ENCODE peak calls at places on chromosomes 5 and 9, in nine cellular contexts. N, L, U, Y, G, K, D, C and A are unnamed samples.

GRCh38 chr5:23013395-23013994 is 160.4 kb upstream of the CDH12 start:
- DNase-seq in N (no peak), L (no peak), U (no peak), Y (no peak), G (no peak), K (no peak), D (no peak), C (no peak), A (no peak)

GRCh38 chr5:62197697-62198096 is 108.3 kb upstream of the KIF2A start:
- DNase-seq in N (no peak), L (no peak), U (no peak), Y (no peak), G (no peak), K (no peak), D (no peak), C (no peak), A (no peak)

GRCh38 chr5:122972877-122973276 is 63.6 kb downstream of the PPIC start:
- DNase-seq in N (no peak), L (peak; percentile 73), U (no peak), Y (no peak), G (no peak), K (peak; percentile 47), D (no peak), C (peak; percentile 75), A (no peak)

GRCh38 chr5:58890265-58890664 is 307.4 kb downstream of the RAB3C start:
- DNase-seq in N (no peak), L (no peak), U (no peak), Y (no peak), G (no peak), K (no peak), D (no peak), C (no peak), A (no peak)

GRCh38 chr9:16485155-16485554 is 385.3 kb downstream of the BNC2 start:
- DNase-seq in N (no peak), L (peak; percentile 10), U (no peak), Y (no peak), G (no peak), K (peak; percentile 85), D (no peak), C (peak; percentile 26), A (no peak)

GRCh38 chr9:69744688-69745380 is 15.0 kb downstream of the PTAR1 start:
- DNase-seq in N (no peak), L (peak; percentile 60), U (no peak), Y (no peak), G (no peak), K (peak; percentile 57), D (no peak), C (peak; percentile 54), A (no peak)

GRCh38 chr9:118586978-118587377 is 782.3 kb downstream of the BRINP1 start:
- DNase-seq in N (no peak), L (no peak), U (no peak), Y (no peak), G (no peak), K (no peak), D (no peak), C (no peak), A (no peak)

GRCh38 chr5:37695651-37696050 is 144.2 kb downstream of the GDNF start:
- DNase-seq in N (no peak), L (no peak), U (no peak), Y (no peak), G (no peak), K (no peak), D (no peak), C (no peak), A (no peak)

GRCh38 chr9:77449177-77450092 is 198.7 kb downstream of the GNA14 start:
- DNase-seq in N (no peak), L (peak; percentile 65), U (no peak), Y (no peak), G (no peak), K (peak; percentile 99), D (no peak), C (peak; percentile 84), A (no peak)

GRCh38 chr9:27195191-27195590 is 86.2 kb downstream of the TEK start:
- DNase-seq in N (no peak), L (peak; percentile 12), U (no peak), Y (no peak), G (no peak), K (no peak), D (no peak), C (peak; percentile 51), A (no peak)

GRCh38 chr9:112020680-112021596 is 124.3 kb downstream of the UGCG start:
- DNase-seq in N (no peak), L (peak; percentile 89), U (no peak), Y (no peak), G (no peak), K (peak; percentile 79), D (no peak), C (peak; percentile 83), A (peak; percentile 10)

GRCh38 chr5:154779105-154779504 is 23.9 kb downstream of the LARP1 start:
- DNase-seq in N (no peak), L (peak; percentile 95), U (no peak), Y (no peak), G (no peak), K (peak; percentile 91), D (no peak), C (peak; percentile 93), A (no peak)

GRCh38 chr9:104780796-104781395 is 17.0 kb downstream of the NIPSNAP3B start:
- DNase-seq in N (no peak), L (peak; percentile 74), U (no peak), Y (no peak), G (no peak), K (peak; percentile 12), D (no peak), C (peak; percentile 32), A (no peak)

GRCh38 chr5:132059043-132059695 is 1.3 kb upstream of the IL3 start:
- DNase-seq in N (peak; percentile 28), L (no peak), U (peak; percentile 18), Y (peak; percentile 8), G (no peak), K (no peak), D (no peak), C (no peak), A (no peak)

GRCh38 chr5:160835818-160836528 is 16.0 kb downstream of the ATP10B start:
- DNase-seq in N (no peak), L (no peak), U (no peak), Y (no peak), G (no peak), K (no peak), D (no peak), C (no peak), A (no peak)

GRCh38 chr9:129712595-129713524 is 40.0 kb downstream of the PTGES start:
- DNase-seq in N (no peak), L (peak; percentile 95), U (peak; percentile 26), Y (no peak), G (no peak), K (peak; percentile 79), D (no peak), C (peak; percentile 87), A (peak; percentile 52)

GRCh38 chr5:51378778-51379652 is 4.2 kb upstream of the ISL1 start:
- DNase-seq in N (no peak), L (peak; percentile 18), U (peak; percentile 63), Y (no peak), G (no peak), K (peak; percentile 23), D (no peak), C (no peak), A (peak; percentile 79)

GRCh38 chr9:136525207-136525606 is 20.6 kb downstream of the NOTCH1 start:
- DNase-seq in N (no peak), L (no peak), U (no peak), Y (no peak), G (no peak), K (no peak), D (no peak), C (no peak), A (no peak)

GRCh38 chr5:61678966-61679365 is 346.9 kb downstream of the ZSWIM6 start:
- DNase-seq in N (no peak), L (no peak), U (peak; percentile 71), Y (peak; percentile 46), G (no peak), K (no peak), D (no peak), C (no peak), A (peak; percentile 80)

GRCh38 chr9:137064027-137064879 is 6.1 kb downstream of the SAPCD2 start:
- DNase-seq in N (peak; percentile 87), L (peak; percentile 58), U (peak; percentile 84), Y (peak; percentile 75), G (no peak), K (no peak), D (no peak), C (no peak), A (peak; percentile 93)

GRCh38 chr9:35914307-35914807 is 5.1 kb downstream of the SPAAR start:
- DNase-seq in N (peak; percentile 87), L (peak; percentile 61), U (peak; percentile 72), Y (peak; percentile 75), G (no peak), K (peak; percentile 34), D (no peak), C (peak; percentile 47), A (peak; percentile 77)
- H3K4me1 ChIP-seq in N (peaks cover 33% of the 10 kb centered on the region), L (peaks cover 4% of the 10 kb centered on the region), U (peaks cover 2% of the 10 kb centered on the region), Y (peaks cover 69% of the 10 kb centered on the region), G (peaks cover 25% of the 10 kb centered on the region), K (peaks cover 4% of the 10 kb centered on the region), D (peaks cover 18% of the 10 kb centered on the region), C (peaks cover 6% of the 10 kb centered on the region), A (peaks cover 3% of the 10 kb centered on the region)

DNA sequence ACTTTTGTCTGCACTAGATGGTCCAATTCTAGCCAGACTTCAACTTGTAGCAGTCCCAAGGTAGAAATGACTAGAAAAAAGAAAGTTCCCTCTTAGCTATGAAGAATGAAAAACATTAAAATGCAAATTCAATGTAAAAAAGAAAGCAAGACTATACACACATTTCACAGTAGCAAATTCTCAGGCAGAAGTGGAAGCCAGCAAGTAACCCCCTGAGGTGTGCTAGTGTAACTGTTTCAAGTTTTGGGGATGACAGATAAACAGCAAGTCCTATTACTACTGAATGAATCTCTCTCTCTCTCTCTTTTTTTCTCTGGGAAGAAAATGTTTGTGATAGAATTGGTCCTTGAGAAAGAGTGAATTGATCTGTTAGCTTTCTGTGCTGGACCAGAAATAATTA is 185.6 kb downstream of the EFNA5 start:
- DNase-seq in N (no peak), L (no peak), U (no peak), Y (no peak), G (no peak), K (no peak), D (no peak), C (no peak), A (no peak)
- H3K4me1 ChIP-seq in N (peaks cover 5% of the 10 kb centered on the region), L (no peaks in the 10 kb centered on the region), U (no peaks in the 10 kb centered on the region), Y (peaks cover 5% of the 10 kb centered on the region), G (peaks cover 20% of the 10 kb centered on the region), K (no peaks in the 10 kb centered on the region), D (peaks cover 13% of the 10 kb centered on the region), C (peaks cover 3% of the 10 kb centered on the region), A (peaks cover 3% of the 10 kb centered on the region)

DNA sequence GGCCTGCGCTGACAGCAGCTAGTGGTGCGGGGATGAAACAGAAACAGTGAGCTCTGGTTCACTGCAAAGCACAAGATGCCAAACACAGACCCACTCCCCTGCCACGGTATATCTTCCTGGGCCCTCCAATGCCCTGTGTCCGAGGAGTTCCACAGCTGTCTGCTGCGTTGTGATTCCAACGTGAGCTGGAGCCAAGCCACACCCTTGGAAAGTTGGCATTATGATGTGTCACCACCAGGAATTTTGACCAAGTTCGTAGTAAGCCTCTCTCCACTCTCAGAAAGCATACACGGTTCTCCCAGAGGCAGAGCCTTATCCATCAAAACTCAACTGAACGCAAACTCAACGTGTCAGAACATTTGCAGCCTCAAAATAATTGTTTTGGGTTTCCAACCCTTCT is 55.6 kb downstream of the MACROH2A1 start:
- DNase-seq in N (no peak), L (peak; percentile 82), U (no peak), Y (no peak), G (no peak), K (peak; percentile 35), D (no peak), C (no peak), A (no peak)
- H3K4me1 ChIP-seq in N (no peaks in the 10 kb centered on the region), L (peaks cover 23% of the 10 kb centered on the region), U (no peaks in the 10 kb centered on the region), Y (peaks cover 28% of the 10 kb centered on the region), G (no peaks in the 10 kb centered on the region), K (peaks cover 4% of the 10 kb centered on the region), D (no peaks in the 10 kb centered on the region), C (peaks cover 13% of the 10 kb centered on the region), A (peaks cover 9% of the 10 kb centered on the region)

GRCh38 chr9:128703616-128704355 is 1.5 kb downstream of the PKN3 start:
- DNase-seq in N (peak; percentile 80), L (no peak), U (peak; percentile 28), Y (no peak), G (no peak), K (no peak), D (no peak), C (no peak), A (no peak)
- H3K4me1 ChIP-seq in N (peaks cover 5% of the 10 kb centered on the region), L (no peaks in the 10 kb centered on the region), U (no peaks in the 10 kb centered on the region), Y (peaks cover 6% of the 10 kb centered on the region), G (no peaks in the 10 kb centered on the region), K (peaks cover 4% of the 10 kb centered on the region), D (peaks cover 6% of the 10 kb centered on the region), C (no peaks in the 10 kb centered on the region), A (peaks cover 4% of the 10 kb centered on the region)